ENCODE peak calls at places on chromosomes 11 and 22, in four cellular contexts. M is H9, Z is IMR-90, U is mesendoderm. I is an unnamed sample.
A peak's percentile ranks its signal among the peaks of the same experiment; 100 is the strongest.

GRCh38 chr22:22692707-22693530 is 48.5 kb downstream of the GGTLC2 start:
- DNase-seq in M (peak; percentile 68), Z (peak; percentile 57), U (peak; percentile 68), I (peak; percentile 61)

GRCh38 chr11:116852261-116853125 is 15.1 kb upstream of the APOA1 start:
- DNase-seq in M (no peak), Z (peak; percentile 57), U (no peak), I (no peak)

GRCh38 chr11:111718436-111719325 is 47.5 kb downstream of the PPP2R1B start:
- DNase-seq in M (no peak), Z (peak; percentile 91), U (no peak), I (no peak)

GRCh38 chr11:96215094-96215782 is 127.8 kb downstream of the MAML2 start:
- DNase-seq in M (no peak), Z (peak; percentile 76), U (no peak), I (no peak)

GRCh38 chr22:38296372-38296771 is 20.9 kb downstream of the CSNK1E start:
- DNase-seq in M (no peak), Z (no peak), U (no peak), I (no peak)

GRCh38 chr11:27213232-27213660 is 149.8 kb downstream of the CCDC34 start:
- DNase-seq in M (no peak), Z (peak; percentile 94), U (peak; percentile 92), I (peak; percentile 54)

GRCh38 chr22:50083462-50084081 is 1.7 kb downstream of the MLC1 start:
- DNase-seq in M (no peak), Z (no peak), U (no peak), I (no peak)

GRCh38 chr11:61918251-61919112 is 1.1 kb upstream of the RAB3IL1 start:
- DNase-seq in M (no peak), Z (no peak), U (no peak), I (no peak)

GRCh38 chr22:17566776-17567175 is 3.5 kb downstream of the SLC25A18 start:
- DNase-seq in M (no peak), Z (no peak), U (no peak), I (no peak)

GRCh38 chr11:66316849-66317251 is at the start of gene CD248:
- DNase-seq in M (peak; percentile 75), Z (peak; percentile 78), U (peak; percentile 70), I (no peak)

GRCh38 chr11:22343411-22344032 is 5.3 kb downstream of the SLC17A6 start:
- DNase-seq in M (peak; percentile 61), Z (no peak), U (peak; percentile 62), I (no peak)

GRCh38 chr11:114259124-114259526 is 37.1 kb upstream of the NNMT start:
- DNase-seq in M (no peak), Z (no peak), U (no peak), I (no peak)

GRCh38 chr11:119307219-119307618 is 9.7 kb downstream of the MCAM start:
- DNase-seq in M (no peak), Z (no peak), U (peak; percentile 70), I (peak; percentile 31)

GRCh38 chr11:111977141-111978027 is 40.2 kb downstream of the DIXDC1 start:
- DNase-seq in M (peak; percentile 71), Z (no peak), U (peak; percentile 63), I (peak; percentile 65)

GRCh38 chr11:110720646-110721283 is 8.5 kb upstream of the ARHGAP20 start:
- DNase-seq in M (no peak), Z (peak; percentile 39), U (no peak), I (peak; percentile 75)

GRCh38 chr11:119863811-119864601 is 135.0 kb upstream of the NECTIN1 start:
- DNase-seq in M (peak; percentile 55), Z (no peak), U (no peak), I (no peak)

GRCh38 chr11:3000032-3000961 is 8.2 kb upstream of the NAP1L4 start:
- DNase-seq in M (no peak), Z (peak; percentile 60), U (no peak), I (no peak)

GRCh38 chr22:29346659-29347058 is 31.2 kb upstream of the RASL10A start:
- DNase-seq in M (no peak), Z (no peak), U (no peak), I (no peak)

GRCh38 chr22:35910013-35910860 is 118.4 kb downstream of the RBFOX2 start:
- DNase-seq in M (no peak), Z (no peak), U (peak; percentile 58), I (no peak)

DNA sequence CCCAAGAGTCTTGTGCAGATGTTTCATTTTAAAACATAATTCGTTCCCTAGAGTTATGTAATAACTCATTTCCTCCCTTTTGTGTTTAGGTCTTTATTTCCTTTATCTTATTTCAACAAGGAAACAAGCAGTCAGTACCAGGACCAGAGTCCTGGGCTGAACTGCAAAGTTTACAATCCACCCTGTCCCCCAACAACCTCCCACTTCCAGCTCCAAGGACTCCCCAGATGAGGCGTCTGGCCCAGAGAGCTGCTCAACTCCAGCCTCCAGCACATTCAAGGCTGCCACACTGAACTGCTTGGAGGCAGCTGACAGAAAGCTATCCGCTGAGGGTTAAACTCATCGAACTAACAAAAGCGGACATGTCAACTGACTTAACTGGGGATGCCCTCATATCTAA is 4.5 kb downstream of the POLDIP3 start:
- DNase-seq in M (no peak), Z (no peak), U (no peak), I (no peak)
- H3K27ac ChIP-seq in M (no peak overlapping the region), Z (peak overlapping the region; percentile 66), U (no peak overlapping the region), I (no peak overlapping the region)

GRCh38 chr22:44753189-44754042 is 1.0 kb downstream of the ARHGAP8 start:
- DNase-seq in M (no peak), Z (peak; percentile 81), U (peak; percentile 56), I (no peak)

GRCh38 chr22:44755956-44756361 is 3.6 kb downstream of the ARHGAP8 start:
- DNase-seq in M (peak; percentile 57), Z (no peak), U (peak; percentile 79), I (peak; percentile 88)

GRCh38 chr22:44755418-44755817 is 3.0 kb downstream of the ARHGAP8 start:
- DNase-seq in M (no peak), Z (no peak), U (peak; percentile 49), I (no peak)

GRCh38 chr22:44752285-44753188 is at the start of gene ARHGAP8:
- DNase-seq in M (peak; percentile 87), Z (no peak), U (peak; percentile 39), I (no peak)

GRCh38 chr22:44755000-44755399 is 2.6 kb downstream of the ARHGAP8 start:
- DNase-seq in M (no peak), Z (no peak), U (peak; percentile 28), I (no peak)
- H2AK5ac ChIP-seq in M (no peak overlapping the region), Z (no peak overlapping the region), U (peak overlapping the region; percentile 46), I (peak overlapping the region; percentile 33)

DNA sequence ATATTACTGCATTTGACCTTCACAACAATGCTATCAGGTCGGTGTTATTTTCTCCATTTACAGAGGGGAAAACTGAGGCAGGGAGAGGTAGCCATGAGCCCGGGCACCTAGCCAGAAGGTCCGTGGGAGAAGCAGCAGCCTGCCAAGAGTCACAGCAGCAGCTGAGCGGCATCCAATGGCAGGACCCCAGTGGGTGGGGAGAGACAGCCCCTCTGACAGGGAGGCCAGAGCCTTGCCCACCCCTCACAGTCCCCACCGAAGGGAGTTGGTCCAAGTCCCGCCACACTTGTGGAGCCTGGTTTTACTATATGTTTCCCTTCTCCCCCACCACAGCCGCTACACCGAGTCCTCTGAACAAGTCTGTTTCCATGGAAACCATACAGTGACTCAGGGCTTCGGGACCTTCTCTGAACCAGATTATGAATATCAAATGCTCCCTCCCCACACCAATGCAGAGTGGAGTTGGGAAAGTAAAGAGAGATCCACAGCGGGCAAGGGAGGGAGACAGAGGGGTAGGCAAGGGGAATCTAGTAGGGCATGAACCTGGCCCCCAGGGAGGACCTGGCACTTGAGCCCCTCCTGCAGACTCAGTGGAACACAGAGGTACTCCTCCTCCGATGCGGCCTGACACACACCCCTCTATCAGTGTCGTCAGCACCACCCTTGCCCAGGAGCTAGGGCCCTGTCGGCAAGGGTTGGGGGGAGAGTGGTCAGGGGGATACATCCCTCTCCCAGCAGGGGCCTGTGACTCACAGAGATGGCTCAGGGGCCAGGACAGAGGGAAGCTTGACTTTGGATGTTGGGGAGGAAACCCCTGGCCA is 2.5 kb downstream of the CHST1 start:
- DNase-seq in M (no peak), Z (peak; percentile 89), U (peak; percentile 85), I (peak; percentile 53)
- H3K9ac ChIP-seq in M (no peak overlapping the region), Z (no peak overlapping the region), U (no peak overlapping the region), I (no peak overlapping the region)

GRCh38 chr22:46150615-46151423 is 493 bp downstream of the PPARA start:
- DNase-seq in M (peak; percentile 34), Z (no peak), U (no peak), I (no peak)
- H3K27ac ChIP-seq in M (no peak overlapping the region), Z (peak overlapping the region; percentile 42), U (no peak overlapping the region), I (no peak overlapping the region)

DNA sequence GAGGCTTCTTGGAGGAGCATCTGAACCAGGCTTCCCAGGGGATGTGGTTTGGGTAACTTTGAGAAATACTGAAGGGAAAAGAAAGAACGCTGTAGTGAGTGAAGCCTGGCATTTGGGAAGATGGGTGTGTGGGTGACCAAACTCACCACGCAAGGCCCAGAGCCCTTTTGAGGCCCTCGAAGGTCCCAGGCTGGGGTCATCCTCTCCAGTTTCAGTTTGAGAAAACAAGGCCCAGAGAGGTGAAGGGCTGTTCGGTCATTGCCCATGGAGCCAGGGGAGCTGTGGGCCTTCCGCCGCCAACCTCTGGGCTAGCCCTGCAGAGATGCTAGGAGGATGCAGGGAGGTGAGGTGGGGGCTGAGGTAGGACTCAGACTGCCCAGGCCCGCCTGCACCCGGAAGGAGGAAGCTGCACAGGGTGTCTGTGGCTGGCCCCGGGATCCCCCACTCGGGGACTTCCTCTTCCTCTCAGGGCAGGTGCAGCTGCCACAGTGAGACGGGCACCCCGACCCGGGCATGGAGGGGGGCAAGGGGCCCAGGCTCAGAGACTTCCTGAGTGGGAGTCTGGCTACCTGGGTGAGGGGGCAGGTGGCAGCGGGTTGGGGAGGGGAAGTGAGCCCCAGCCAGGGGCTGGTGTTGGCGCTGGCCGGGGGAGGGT is at the start of gene CCDC88B:
- DNase-seq in M (no peak), Z (no peak), U (no peak), I (no peak)
- H2AK5ac ChIP-seq in M (no peak within 1 kb of the TSS), Z (no peak within 1 kb of the TSS), U (no peak within 1 kb of the TSS), I (no peak within 1 kb of the TSS)

GRCh38 chr11:35629511-35629910 is 11.3 kb downstream of the FJX1 start:
- DNase-seq in M (no peak), Z (no peak), U (no peak), I (no peak)

GRCh38 chr11:35632301-35632700 is 14.0 kb downstream of the FJX1 start:
- DNase-seq in M (no peak), Z (peak; percentile 42), U (no peak), I (no peak)

GRCh38 chr11:35633827-35634226 is 15.6 kb downstream of the FJX1 start:
- DNase-seq in M (no peak), Z (no peak), U (no peak), I (no peak)

GRCh38 chr11:35626511-35626910 is 8.3 kb downstream of the FJX1 start:
- DNase-seq in M (no peak), Z (no peak), U (no peak), I (no peak)

GRCh38 chr11:35629914-35630313 is 11.7 kb downstream of the FJX1 start:
- DNase-seq in M (no peak), Z (peak; percentile 100), U (peak; percentile 55), I (peak; percentile 86)
- H3K9ac ChIP-seq in M (no peak overlapping the region), Z (no peak overlapping the region), U (no peak overlapping the region), I (no peak overlapping the region)

GRCh38 chr11:1298695-1299492 is 10.5 kb downstream of the TOLLIP start:
- DNase-seq in M (peak; percentile 49), Z (peak; percentile 59), U (peak; percentile 69), I (peak; percentile 92)

GRCh38 chr11:1299621-1300020 is 9.8 kb downstream of the TOLLIP start:
- DNase-seq in M (peak; percentile 31), Z (no peak), U (no peak), I (no peak)

GRCh38 chr11:1296287-1296686 is 13.1 kb downstream of the TOLLIP start:
- DNase-seq in M (no peak), Z (no peak), U (no peak), I (no peak)

GRCh38 chr11:1297011-1297575 is 12.3 kb downstream of the TOLLIP start:
- DNase-seq in M (peak; percentile 13), Z (no peak), U (no peak), I (no peak)

GRCh38 chr11:1297576-1298473 is 11.6 kb downstream of the TOLLIP start:
- DNase-seq in M (peak; percentile 13), Z (no peak), U (no peak), I (no peak)
- H3K27ac ChIP-seq in M (no peak overlapping the region), Z (no peak overlapping the region), U (no peak overlapping the region), I (no peak overlapping the region)